ENCODE peak calls at places on chromosome 11, in eight cellular contexts. X is M059J; B is T-helper 2 cell; L is stimulated activated CD8-positive, alpha-beta memory T cell treated with anti-CD3 and anti-CD28 coated beads, Interleukin-4, amount 100 ng/mL, for 1 hour; M is non-pigmented ciliary epithelial cell; A is cortex of kidney; I is adrenal gland; P is kidney glomerular epithelial cell. R is an unnamed sample.

GRCh38 chr11:77284476-77285468 is 16.7 kb downstream of the GDPD4 start:
- DNase-seq in A (no peak), X (no peak), M (no peak), I (no peak), P (no peak), L (no peak), B (no peak), R (no peak)

GRCh38 chr11:80107415-80107814 is 666.6 kb upstream of the TENM4 start:
- DNase-seq in L (no peak), X (no peak), M (no peak), A (no peak), B (no peak), P (peak), I (no peak), R (no peak)

GRCh38 chr11:10716122-10716521 is 22.6 kb upstream of the IRAG1 start:
- DNase-seq in P (no peak), A (no peak), B (no peak), X (no peak), M (no peak), I (no peak), L (no peak), R (no peak)

GRCh38 chr11:118901494-118902335 is 18.0 kb downstream of the CXCR5 start:
- DNase-seq in A (no peak), L (no peak), I (peak), P (no peak), M (no peak), X (no peak), B (no peak), R (peak)

GRCh38 chr11:96241351-96241841 is 101.6 kb downstream of the MAML2 start:
- DNase-seq in I (no peak), M (no peak), B (no peak), X (no peak), A (no peak), P (no peak), L (no peak), R (no peak)

GRCh38 chr11:87143663-87144062 is 105.9 kb downstream of the TMEM135 start:
- DNase-seq in I (no peak), X (no peak), P (no peak), B (no peak), M (no peak), L (no peak), A (no peak), R (no peak)

GRCh38 chr11:8035225-8035846 is 45.7 kb upstream of the TUB start:
- DNase-seq in M (no peak), B (no peak), A (no peak), X (no peak), I (no peak), P (no peak), L (no peak), R (no peak)

GRCh38 chr11:121250843-121251242 is 41.7 kb upstream of the SC5D start:
- DNase-seq in I (no peak), A (no peak), X (peak), B (no peak), L (no peak), M (no peak), P (no peak), R (no peak)

GRCh38 chr11:120332822-120333716 is 3.1 kb upstream of the ARHGEF12 start:
- DNase-seq in A (no peak), L (no peak), M (no peak), P (no peak), B (no peak), I (no peak), X (peak), R (no peak)

GRCh38 chr11:104033134-104033533 is 3.3 kb upstream of the DDI1 start:
- DNase-seq in X (peak), L (no peak), I (peak), P (peak), M (peak), A (no peak), B (no peak), R (no peak)

GRCh38 chr11:9693801-9694553 is 30.1 kb downstream of the SWAP70 start:
- DNase-seq in X (no peak), I (no peak), A (no peak), M (no peak), B (no peak), L (no peak), P (no peak), R (no peak)

GRCh38 chr11:4560462-4560861 is 15.5 kb downstream of the OR52M1 start:
- DNase-seq in L (no peak), A (no peak), I (no peak), P (no peak), X (no peak), B (no peak), M (no peak), R (no peak)

GRCh38 chr11:83441596-83441995 is 155.4 kb upstream of the CCDC90B start:
- DNase-seq in M (no peak), I (no peak), B (no peak), P (no peak), A (no peak), L (no peak), X (no peak), R (no peak)

GRCh38 chr11:12587333-12587997 is 86.8 kb upstream of the TEAD1 start:
- DNase-seq in M (no peak), P (peak), I (no peak), B (no peak), L (no peak), A (no peak), X (peak), R (no peak)

GRCh38 chr11:105673089-105673488 is 63.2 kb downstream of the GRIA4 start:
- DNase-seq in X (peak), I (no peak), B (no peak), A (no peak), L (no peak), P (peak), M (peak), R (no peak)

GRCh38 chr11:31355131-31355530 is 14.4 kb downstream of the DCDC1 start:
- DNase-seq in B (no peak), P (no peak), I (no peak), A (no peak), L (no peak), M (no peak), X (peak), R (no peak)

GRCh38 chr11:2881076-2881973 is 4.2 kb downstream of the CDKN1C start:
- DNase-seq in P (no peak), X (no peak), L (no peak), B (no peak), M (no peak), I (no peak), A (no peak), R (no peak)

GRCh38 chr11:12157241-12157661 is 46.9 kb downstream of the MICAL2 start:
- DNase-seq in L (no peak), B (no peak), P (no peak), M (no peak), I (no peak), A (no peak), X (peak), R (peak)

GRCh38 chr11:13667795-13668101 is 720 bp upstream of the FAR1 start:
- DNase-seq in A (no peak), X (no peak), M (no peak), B (no peak), P (no peak), I (no peak), L (no peak), R (no peak)

GRCh38 chr11:67062526-67063373 is 6.1 kb downstream of the RHOD start:
- DNase-seq in X (peak), P (peak), L (no peak), I (no peak), M (no peak), B (no peak), A (no peak), R (no peak)

GRCh38 chr11:102464037-102464436 is 11.5 kb upstream of the TMEM123 start:
- DNase-seq in A (no peak), L (no peak), B (no peak), I (no peak), X (no peak), P (no peak), M (no peak), R (no peak)

GRCh38 chr11:90246468-90246867 is 23.6 kb upstream of the CHORDC1 start:
- DNase-seq in M (no peak), L (no peak), X (no peak), P (no peak), I (no peak), B (no peak), A (no peak), R (no peak)

GRCh38 chr11:65500262-65501004 is 1.6 kb downstream of the MALAT1 start:
- DNase-seq in I (peak), M (no peak), P (no peak), A (no peak), L (no peak), X (peak), B (no peak), R (peak)

GRCh38 chr11:128022007-128022368 is 565.4 kb downstream of the ETS1 start:
- DNase-seq in A (no peak), X (peak), B (no peak), I (no peak), L (no peak), P (no peak), M (no peak), R (no peak)

GRCh38 chr11:9817191-9817590 is 153.3 kb downstream of the SWAP70 start:
- DNase-seq in X (no peak), B (no peak), L (no peak), I (no peak), P (no peak), A (no peak), M (no peak), R (no peak)

GRCh38 chr11:44498524-44498923 is 66.9 kb upstream of the CD82 start:
- DNase-seq in B (no peak), L (no peak), P (no peak), I (peak), A (no peak), X (no peak), M (no peak), R (no peak)

R was measured in G401.